ENCODE peak calls at places on chromosome 22, in ten cellular contexts. One of them, this sample, is unnamed.
A peak's percentile ranks its signal among the peaks of the same experiment; 100 is the strongest.

GRCh38 chr22:24411256-24412004 is 16.0 kb upstream of the ADORA2A start:
- DNase-seq in CD8-positive, alpha-beta memory T cell: no peak
- DNase-seq in mesendoderm: no peak
- DNase-seq in fibroblast of mammary gland: no peak
- DNase-seq in sigmoid colon: no peak
- DNase-seq in HFF-Myc: no peak
- DNase-seq in cardiac fibroblast: no peak
- DNase-seq in left ventricle myocardium inferior: no peak
- DNase-seq in H7: peak; percentile 33
- DNase-seq in fibroblast of the aortic adventitia: no peak
- DNase-seq in this sample: no peak

GRCh38 chr22:48868554-48868953 is 959.1 kb downstream of the BRD1 start:
- DNase-seq in CD8-positive, alpha-beta memory T cell: peak; percentile 8
- DNase-seq in mesendoderm: no peak
- DNase-seq in fibroblast of mammary gland: no peak
- DNase-seq in sigmoid colon: peak; percentile 53
- DNase-seq in HFF-Myc: no peak
- DNase-seq in cardiac fibroblast: no peak
- DNase-seq in left ventricle myocardium inferior: peak; percentile 7
- DNase-seq in H7: no peak
- DNase-seq in fibroblast of the aortic adventitia: no peak
- DNase-seq in this sample: no peak

GRCh38 chr22:32802291-32802826 is 854 bp downstream of the TIMP3 start:
- DNase-seq in CD8-positive, alpha-beta memory T cell: no peak
- DNase-seq in mesendoderm: no peak
- DNase-seq in fibroblast of mammary gland: peak; percentile 36
- DNase-seq in sigmoid colon: no peak
- DNase-seq in HFF-Myc: no peak
- DNase-seq in cardiac fibroblast: no peak
- DNase-seq in left ventricle myocardium inferior: no peak
- DNase-seq in H7: no peak
- DNase-seq in fibroblast of the aortic adventitia: peak; percentile 53
- DNase-seq in this sample: no peak

GRCh38 chr22:19874307-19875060 is 19.8 kb upstream of the GNB1L start:
- DNase-seq in CD8-positive, alpha-beta memory T cell: peak; percentile 46
- DNase-seq in mesendoderm: no peak
- DNase-seq in fibroblast of mammary gland: no peak
- DNase-seq in sigmoid colon: peak; percentile 63
- DNase-seq in HFF-Myc: no peak
- DNase-seq in cardiac fibroblast: no peak
- DNase-seq in left ventricle myocardium inferior: peak; percentile 41
- DNase-seq in H7: peak; percentile 57
- DNase-seq in fibroblast of the aortic adventitia: peak; percentile 11
- DNase-seq in this sample: no peak

GRCh38 chr22:30402036-30402759 is 5.4 kb downstream of the SEC14L2 start:
- DNase-seq in CD8-positive, alpha-beta memory T cell: no peak
- DNase-seq in mesendoderm: no peak
- DNase-seq in fibroblast of mammary gland: no peak
- DNase-seq in sigmoid colon: no peak
- DNase-seq in HFF-Myc: no peak
- DNase-seq in cardiac fibroblast: peak; percentile 37
- DNase-seq in left ventricle myocardium inferior: no peak
- DNase-seq in H7: peak; percentile 73
- DNase-seq in fibroblast of the aortic adventitia: no peak
- DNase-seq in this sample: no peak

GRCh38 chr22:19680287-19680881 is 33.9 kb upstream of the SEPTIN5 start:
- DNase-seq in CD8-positive, alpha-beta memory T cell: no peak
- DNase-seq in mesendoderm: no peak
- DNase-seq in fibroblast of mammary gland: no peak
- DNase-seq in sigmoid colon: no peak
- DNase-seq in HFF-Myc: no peak
- DNase-seq in cardiac fibroblast: no peak
- DNase-seq in left ventricle myocardium inferior: no peak
- DNase-seq in H7: no peak
- DNase-seq in fibroblast of the aortic adventitia: no peak
- DNase-seq in this sample: no peak

GRCh38 chr22:30226192-30226832 is 20.2 kb downstream of the LIF start:
- DNase-seq in CD8-positive, alpha-beta memory T cell: no peak
- DNase-seq in mesendoderm: no peak
- DNase-seq in fibroblast of mammary gland: no peak
- DNase-seq in sigmoid colon: no peak
- DNase-seq in HFF-Myc: no peak
- DNase-seq in cardiac fibroblast: no peak
- DNase-seq in left ventricle myocardium inferior: no peak
- DNase-seq in H7: no peak
- DNase-seq in fibroblast of the aortic adventitia: no peak
- DNase-seq in this sample: no peak

GRCh38 chr22:25358421-25359170 is 139.2 kb downstream of the CRYBB2 start:
- DNase-seq in CD8-positive, alpha-beta memory T cell: no peak
- DNase-seq in mesendoderm: no peak
- DNase-seq in fibroblast of mammary gland: no peak
- DNase-seq in sigmoid colon: peak; percentile 40
- DNase-seq in HFF-Myc: no peak
- DNase-seq in cardiac fibroblast: no peak
- DNase-seq in left ventricle myocardium inferior: no peak
- DNase-seq in H7: no peak
- DNase-seq in fibroblast of the aortic adventitia: no peak
- DNase-seq in this sample: no peak

GRCh38 chr22:19483481-19484244 is 3.9 kb downstream of the CDC45 start:
- DNase-seq in CD8-positive, alpha-beta memory T cell: no peak
- DNase-seq in mesendoderm: no peak
- DNase-seq in fibroblast of mammary gland: peak; percentile 62
- DNase-seq in sigmoid colon: no peak
- DNase-seq in HFF-Myc: no peak
- DNase-seq in cardiac fibroblast: peak; percentile 85
- DNase-seq in left ventricle myocardium inferior: no peak
- DNase-seq in H7: no peak
- DNase-seq in fibroblast of the aortic adventitia: peak; percentile 43
- DNase-seq in this sample: no peak

DNA sequence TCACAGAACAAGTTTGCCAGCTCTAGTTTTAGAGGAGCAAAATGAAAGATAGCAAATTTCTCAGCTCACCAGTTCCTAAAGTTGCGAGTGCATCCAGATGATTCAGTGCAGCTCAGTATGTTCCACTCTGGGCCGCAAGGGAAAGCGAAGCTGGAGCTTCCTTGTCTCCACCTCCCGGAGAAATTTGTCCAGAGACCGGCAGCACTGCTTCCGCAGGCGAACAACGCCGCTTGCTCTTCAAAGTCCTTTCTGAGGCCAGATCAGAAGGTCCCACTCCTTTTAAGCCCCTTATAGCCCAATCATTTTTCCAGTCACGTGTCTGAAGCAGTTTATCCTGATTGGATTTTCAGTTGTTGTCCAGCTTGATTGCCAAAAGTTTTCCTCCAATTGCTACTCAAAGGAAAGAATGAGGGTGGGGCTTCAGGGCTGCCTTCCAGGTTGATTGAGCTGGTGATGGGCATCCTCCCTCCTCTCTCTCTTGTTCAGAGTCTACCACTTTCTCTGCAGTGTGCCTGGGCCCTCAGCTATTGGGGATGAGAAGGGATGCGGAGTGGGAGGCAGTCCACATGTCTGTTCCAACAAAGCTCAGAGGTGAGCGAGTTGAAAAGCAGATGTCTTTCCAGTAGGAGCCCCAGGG is at the start of gene ZNF280A:
- DNase-seq in CD8-positive, alpha-beta memory T cell: no peak
- DNase-seq in mesendoderm: peak; percentile 5
- DNase-seq in fibroblast of mammary gland: peak; percentile 75
- DNase-seq in sigmoid colon: no peak
- DNase-seq in HFF-Myc: no peak
- DNase-seq in cardiac fibroblast: peak; percentile 54
- DNase-seq in left ventricle myocardium inferior: no peak
- DNase-seq in H7: peak; percentile 49
- DNase-seq in fibroblast of the aortic adventitia: peak; percentile 19
- DNase-seq in this sample: no peak
- H3K4me3 ChIP-seq in CD8-positive, alpha-beta memory T cell: peak within 1 kb of the TSS; percentile 38
- H3K4me3 ChIP-seq in mesendoderm: no peak within 1 kb of the TSS
- H3K4me3 ChIP-seq in fibroblast of mammary gland: peak within 1 kb of the TSS; percentile 27
- H3K4me3 ChIP-seq in sigmoid colon: no peak within 1 kb of the TSS
- H3K4me3 ChIP-seq in HFF-Myc: no peak within 1 kb of the TSS
- H3K4me3 ChIP-seq in cardiac fibroblast: peak within 1 kb of the TSS; percentile 21
- H3K4me3 ChIP-seq in left ventricle myocardium inferior: no peak within 1 kb of the TSS
- H3K4me3 ChIP-seq in H7: no peak within 1 kb of the TSS
- H3K4me3 ChIP-seq in fibroblast of the aortic adventitia: no peak within 1 kb of the TSS
- H3K4me3 ChIP-seq in this sample: no peak within 1 kb of the TSS

GRCh38 chr22:17845340-17845739 is 71.1 kb upstream of the BID start:
- DNase-seq in CD8-positive, alpha-beta memory T cell: no peak
- DNase-seq in mesendoderm: no peak
- DNase-seq in fibroblast of mammary gland: no peak
- DNase-seq in sigmoid colon: no peak
- DNase-seq in HFF-Myc: no peak
- DNase-seq in cardiac fibroblast: no peak
- DNase-seq in left ventricle myocardium inferior: no peak
- DNase-seq in H7: no peak
- DNase-seq in fibroblast of the aortic adventitia: no peak
- DNase-seq in this sample: no peak

GRCh38 chr22:17844150-17844549 is 69.9 kb upstream of the BID start:
- DNase-seq in CD8-positive, alpha-beta memory T cell: no peak
- DNase-seq in mesendoderm: no peak
- DNase-seq in fibroblast of mammary gland: no peak
- DNase-seq in sigmoid colon: no peak
- DNase-seq in HFF-Myc: no peak
- DNase-seq in cardiac fibroblast: no peak
- DNase-seq in left ventricle myocardium inferior: no peak
- DNase-seq in H7: no peak
- DNase-seq in fibroblast of the aortic adventitia: no peak
- DNase-seq in this sample: no peak

GRCh38 chr22:17843189-17843588 is 68.9 kb upstream of the BID start:
- DNase-seq in CD8-positive, alpha-beta memory T cell: no peak
- DNase-seq in mesendoderm: no peak
- DNase-seq in fibroblast of mammary gland: no peak
- DNase-seq in sigmoid colon: no peak
- DNase-seq in HFF-Myc: no peak
- DNase-seq in cardiac fibroblast: no peak
- DNase-seq in left ventricle myocardium inferior: no peak
- DNase-seq in H7: no peak
- DNase-seq in fibroblast of the aortic adventitia: no peak
- DNase-seq in this sample: no peak

GRCh38 chr22:17841836-17842235 is 67.6 kb upstream of the BID start:
- DNase-seq in CD8-positive, alpha-beta memory T cell: no peak
- DNase-seq in mesendoderm: no peak
- DNase-seq in fibroblast of mammary gland: no peak
- DNase-seq in sigmoid colon: no peak
- DNase-seq in HFF-Myc: no peak
- DNase-seq in cardiac fibroblast: no peak
- DNase-seq in left ventricle myocardium inferior: no peak
- DNase-seq in H7: no peak
- DNase-seq in fibroblast of the aortic adventitia: no peak
- DNase-seq in this sample: no peak

GRCh38 chr22:17842386-17842785 is 68.1 kb upstream of the BID start:
- DNase-seq in CD8-positive, alpha-beta memory T cell: peak; percentile 73
- DNase-seq in mesendoderm: no peak
- DNase-seq in fibroblast of mammary gland: no peak
- DNase-seq in sigmoid colon: peak; percentile 76
- DNase-seq in HFF-Myc: no peak
- DNase-seq in cardiac fibroblast: no peak
- DNase-seq in left ventricle myocardium inferior: no peak
- DNase-seq in H7: no peak
- DNase-seq in fibroblast of the aortic adventitia: no peak
- DNase-seq in this sample: no peak
- H3K4me3 ChIP-seq in CD8-positive, alpha-beta memory T cell: peak overlapping the region; percentile 29
- H3K4me3 ChIP-seq in mesendoderm: no peak overlapping the region
- H3K4me3 ChIP-seq in fibroblast of mammary gland: no peak overlapping the region
- H3K4me3 ChIP-seq in sigmoid colon: no peak overlapping the region
- H3K4me3 ChIP-seq in HFF-Myc: no peak overlapping the region
- H3K4me3 ChIP-seq in cardiac fibroblast: no peak overlapping the region
- H3K4me3 ChIP-seq in left ventricle myocardium inferior: no peak overlapping the region
- H3K4me3 ChIP-seq in H7: no peak overlapping the region
- H3K4me3 ChIP-seq in fibroblast of the aortic adventitia: no peak overlapping the region
- H3K4me3 ChIP-seq in this sample: peak overlapping the region; percentile 35

GRCh38 chr22:39434243-39434653 is 22.6 kb upstream of the MGAT3 start:
- DNase-seq in CD8-positive, alpha-beta memory T cell: no peak
- DNase-seq in mesendoderm: no peak
- DNase-seq in fibroblast of mammary gland: no peak
- DNase-seq in sigmoid colon: no peak
- DNase-seq in HFF-Myc: no peak
- DNase-seq in cardiac fibroblast: no peak
- DNase-seq in left ventricle myocardium inferior: peak; percentile 52
- DNase-seq in H7: no peak
- DNase-seq in fibroblast of the aortic adventitia: no peak
- DNase-seq in this sample: no peak

GRCh38 chr22:39439170-39439569 is 17.6 kb upstream of the MGAT3 start:
- DNase-seq in CD8-positive, alpha-beta memory T cell: no peak
- DNase-seq in mesendoderm: no peak
- DNase-seq in fibroblast of mammary gland: peak; percentile 67
- DNase-seq in sigmoid colon: no peak
- DNase-seq in HFF-Myc: peak; percentile 14
- DNase-seq in cardiac fibroblast: peak; percentile 70
- DNase-seq in left ventricle myocardium inferior: no peak
- DNase-seq in H7: no peak
- DNase-seq in fibroblast of the aortic adventitia: peak; percentile 66
- DNase-seq in this sample: no peak

GRCh38 chr22:39435616-39436015 is 21.2 kb upstream of the MGAT3 start:
- DNase-seq in CD8-positive, alpha-beta memory T cell: no peak
- DNase-seq in mesendoderm: no peak
- DNase-seq in fibroblast of mammary gland: no peak
- DNase-seq in sigmoid colon: no peak
- DNase-seq in HFF-Myc: no peak
- DNase-seq in cardiac fibroblast: no peak
- DNase-seq in left ventricle myocardium inferior: no peak
- DNase-seq in H7: no peak
- DNase-seq in fibroblast of the aortic adventitia: no peak
- DNase-seq in this sample: no peak

GRCh38 chr22:39434721-39435120 is 22.1 kb upstream of the MGAT3 start:
- DNase-seq in CD8-positive, alpha-beta memory T cell: no peak
- DNase-seq in mesendoderm: no peak
- DNase-seq in fibroblast of mammary gland: no peak
- DNase-seq in sigmoid colon: no peak
- DNase-seq in HFF-Myc: no peak
- DNase-seq in cardiac fibroblast: no peak
- DNase-seq in left ventricle myocardium inferior: no peak
- DNase-seq in H7: no peak
- DNase-seq in fibroblast of the aortic adventitia: no peak
- DNase-seq in this sample: no peak

GRCh38 chr22:39437836-39438704 is 18.7 kb upstream of the MGAT3 start:
- DNase-seq in CD8-positive, alpha-beta memory T cell: no peak
- DNase-seq in mesendoderm: no peak
- DNase-seq in fibroblast of mammary gland: no peak
- DNase-seq in sigmoid colon: no peak
- DNase-seq in HFF-Myc: no peak
- DNase-seq in cardiac fibroblast: no peak
- DNase-seq in left ventricle myocardium inferior: no peak
- DNase-seq in H7: no peak
- DNase-seq in fibroblast of the aortic adventitia: no peak
- DNase-seq in this sample: no peak
- H3K4me3 ChIP-seq in CD8-positive, alpha-beta memory T cell: peak overlapping the region; percentile 14
- H3K4me3 ChIP-seq in mesendoderm: no peak overlapping the region
- H3K4me3 ChIP-seq in fibroblast of mammary gland: no peak overlapping the region
- H3K4me3 ChIP-seq in sigmoid colon: no peak overlapping the region
- H3K4me3 ChIP-seq in HFF-Myc: no peak overlapping the region
- H3K4me3 ChIP-seq in cardiac fibroblast: no peak overlapping the region
- H3K4me3 ChIP-seq in left ventricle myocardium inferior: peak overlapping the region; percentile 52
- H3K4me3 ChIP-seq in H7: peak overlapping the region; percentile 22
- H3K4me3 ChIP-seq in fibroblast of the aortic adventitia: no peak overlapping the region
- H3K4me3 ChIP-seq in this sample: no peak overlapping the region

DNA sequence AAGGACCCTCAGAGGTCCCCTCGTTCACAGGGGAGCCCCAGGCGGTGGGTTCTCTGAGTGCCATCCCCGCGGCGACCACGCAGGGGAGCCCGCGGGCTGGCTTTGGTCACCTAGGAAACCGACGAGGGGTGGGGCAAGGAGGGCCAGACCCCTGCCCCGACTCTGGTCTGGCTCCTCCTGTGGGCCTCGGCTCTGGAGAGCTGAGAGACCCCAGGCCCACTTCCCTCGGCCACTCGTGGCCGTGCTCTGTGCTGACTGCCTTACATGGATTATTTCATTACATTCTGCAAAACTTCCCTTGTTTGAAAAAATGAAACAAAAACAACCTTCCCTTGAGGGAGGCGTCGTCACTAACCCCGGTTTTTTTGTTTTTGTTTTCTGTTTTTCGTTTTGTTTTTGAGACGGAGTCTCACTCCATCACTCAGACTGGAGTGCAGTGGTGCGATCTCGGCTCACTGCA is 15.2 kb upstream of the CYTH4 start:
- DNase-seq in CD8-positive, alpha-beta memory T cell: peak; percentile 77
- DNase-seq in mesendoderm: peak; percentile 64
- DNase-seq in fibroblast of mammary gland: no peak
- DNase-seq in sigmoid colon: no peak
- DNase-seq in HFF-Myc: no peak
- DNase-seq in cardiac fibroblast: peak; percentile 49
- DNase-seq in left ventricle myocardium inferior: peak; percentile 42
- DNase-seq in H7: peak; percentile 96
- DNase-seq in fibroblast of the aortic adventitia: peak; percentile 30
- DNase-seq in this sample: peak; percentile 57
- H3K4me3 ChIP-seq in CD8-positive, alpha-beta memory T cell: peak overlapping the region; percentile 85
- H3K4me3 ChIP-seq in mesendoderm: no peak overlapping the region
- H3K4me3 ChIP-seq in fibroblast of mammary gland: peak overlapping the region; percentile 45
- H3K4me3 ChIP-seq in sigmoid colon: no peak overlapping the region
- H3K4me3 ChIP-seq in HFF-Myc: peak overlapping the region; percentile 32
- H3K4me3 ChIP-seq in cardiac fibroblast: peak overlapping the region; percentile 52
- H3K4me3 ChIP-seq in left ventricle myocardium inferior: peak overlapping the region; percentile 55
- H3K4me3 ChIP-seq in H7: no peak overlapping the region
- H3K4me3 ChIP-seq in fibroblast of the aortic adventitia: peak overlapping the region; percentile 58
- H3K4me3 ChIP-seq in this sample: peak overlapping the region; percentile 58

This sample was measured in effector memory CD4-positive, alpha-beta T cell.